ENCODE peak calls at places on chromosome 9, in nine cellular contexts. Q is ovary, H is stomach, X is IMR-90, D is tibial nerve, Y is transverse colon, F is uterus, E is heart left ventricle, I is A549. P is an unnamed sample.

GRCh38 chr9:92660266-92660665 is 9.7 kb downstream of the IPPK start:
- DNase-seq in Q (no peak), H (no peak), X (no peak), D (no peak), Y (no peak), F (no peak), E (no peak), I (no peak), P (no peak)

GRCh38 chr9:133943781-133944745 is 48.1 kb downstream of the VAV2 start:
- DNase-seq in Q (peak), H (no peak), X (peak), D (no peak), Y (no peak), F (no peak), E (no peak), I (no peak), P (no peak)

GRCh38 chr9:132806723-132807421 is 71.2 kb downstream of the AK8 start:
- DNase-seq in Q (no peak), H (no peak), X (no peak), D (no peak), Y (no peak), F (no peak), E (no peak), I (no peak), P (no peak)

GRCh38 chr9:93129691-93130500 is 4.2 kb downstream of the NINJ1 start:
- DNase-seq in Q (no peak), H (no peak), X (no peak), D (no peak), Y (peak), F (peak), E (no peak), I (no peak), P (no peak)

GRCh38 chr9:38284768-38285080 is 107.8 kb upstream of the ALDH1B1 start:
- DNase-seq in Q (no peak), H (no peak), X (no peak), D (no peak), Y (no peak), F (no peak), E (no peak), I (no peak), P (no peak)

GRCh38 chr9:133558191-133559126 is 24.0 kb downstream of the ADAMTSL2 start:
- DNase-seq in Q (no peak), H (no peak), X (peak), D (no peak), Y (no peak), F (peak), E (peak), I (peak), P (peak)

GRCh38 chr9:102974530-102974929 is 20.6 kb upstream of the CYLC2 start:
- DNase-seq in Q (no peak), H (no peak), X (no peak), D (no peak), Y (no peak), F (no peak), E (no peak), I (peak), P (no peak)

GRCh38 chr9:123309611-123310010 is 41.2 kb upstream of the STRBP start:
- DNase-seq in Q (no peak), H (no peak), X (no peak), D (no peak), Y (no peak), F (no peak), E (no peak), I (no peak), P (no peak)

GRCh38 chr9:130933114-130934046 is 5.7 kb downstream of the FIBCD1 start:
- DNase-seq in Q (no peak), H (no peak), X (peak), D (no peak), Y (no peak), F (no peak), E (no peak), I (no peak), P (no peak)

GRCh38 chr9:3903273-3903672 is 377.5 kb upstream of the RFX3 start:
- DNase-seq in Q (no peak), H (no peak), X (no peak), D (no peak), Y (peak), F (no peak), E (no peak), I (no peak), P (no peak)

GRCh38 chr9:97564291-97565175 is 63.1 kb downstream of the TMOD1 start:
- DNase-seq in Q (no peak), H (peak), X (peak), D (peak), Y (peak), F (peak), E (peak), I (peak), P (no peak)

GRCh38 chr9:69118656-69119055 is 55.4 kb upstream of the TJP2 start:
- DNase-seq in Q (no peak), H (no peak), X (no peak), D (no peak), Y (no peak), F (no peak), E (no peak), I (no peak), P (no peak)

GRCh38 chr9:108885643-108886348 is 23.7 kb downstream of the ACTL7A start:
- DNase-seq in Q (peak), H (no peak), X (peak), D (no peak), Y (peak), F (no peak), E (peak), I (peak), P (peak)

GRCh38 chr9:134944351-134944802 is 26.7 kb upstream of the FCN1 start:
- DNase-seq in Q (peak), H (no peak), X (no peak), D (no peak), Y (no peak), F (peak), E (peak), I (no peak), P (no peak)

GRCh38 chr9:94779101-94779500 is 52.6 kb downstream of the AOPEP start:
- DNase-seq in Q (no peak), H (no peak), X (no peak), D (no peak), Y (no peak), F (no peak), E (no peak), I (no peak), P (no peak)

GRCh38 chr9:127181315-127181580 is 58.8 kb upstream of the ANGPTL2 start:
- DNase-seq in Q (no peak), H (peak), X (no peak), D (no peak), Y (no peak), F (peak), E (peak), I (no peak), P (no peak)

GRCh38 chr9:2424564-2425153 is 196.9 kb upstream of the VLDLR start:
- DNase-seq in Q (peak), H (no peak), X (no peak), D (no peak), Y (no peak), F (no peak), E (peak), I (no peak), P (no peak)

GRCh38 chr9:33184947-33185346 is 17.8 kb upstream of the B4GALT1 start:
- DNase-seq in Q (no peak), H (peak), X (no peak), D (no peak), Y (no peak), F (no peak), E (no peak), I (no peak), P (no peak)
- TF ChIP-seq POLR2A in Q (no peak), H (no peak), X (no peak), D (no peak), Y (no peak), F (no peak), E (no peak), I (no peak), P (no peak)

GRCh38 chr9:88388886-88389617 is 808 bp downstream of the SPIN1 start:
- DNase-seq in Q (no peak), H (peak), X (peak), D (no peak), Y (peak), F (peak), E (no peak), I (peak), P (peak)
- TF ChIP-seq POLR2A in Q (peak), H (no peak), X (no peak), D (no peak), Y (peak), F (peak), E (no peak), I (no peak), P (peak)

GRCh38 chr9:35659340-35659739 is 1.2 kb downstream of the CCDC107 start:
- DNase-seq in Q (no peak), H (no peak), X (peak), D (no peak), Y (no peak), F (peak), E (no peak), I (no peak), P (no peak)

GRCh38 chr9:35664531-35665470 is at the start of gene ARHGEF39:
- DNase-seq in Q (peak), H (peak), X (peak), D (peak), Y (peak), F (peak), E (peak), I (peak), P (peak)

GRCh38 chr9:35660966-35661413 is 2.9 kb downstream of the CCDC107 start:
- DNase-seq in Q (no peak), H (peak), X (peak), D (no peak), Y (peak), F (peak), E (no peak), I (no peak), P (no peak)

GRCh38 chr9:35662437-35662836 is 2.6 kb downstream of the ARHGEF39 start:
- DNase-seq in Q (no peak), H (no peak), X (no peak), D (no peak), Y (no peak), F (no peak), E (no peak), I (no peak), P (no peak)

GRCh38 chr9:35661756-35662350 is 3.1 kb downstream of the ARHGEF39 start:
- DNase-seq in Q (no peak), H (no peak), X (no peak), D (no peak), Y (no peak), F (no peak), E (no peak), I (no peak), P (no peak)
- TF ChIP-seq POLR2A in Q (no peak), H (no peak), X (no peak), D (no peak), Y (no peak), F (no peak), E (no peak), I (no peak), P (no peak)

GRCh38 chr9:70478963-70479641 is 64.6 kb upstream of the KLF9 start:
- DNase-seq in Q (no peak), H (peak), X (peak), D (peak), Y (peak), F (peak), E (no peak), I (no peak), P (no peak)
- TF ChIP-seq POLR2A in Q (no peak), H (no peak), X (no peak), D (no peak), Y (peak), F (no peak), E (no peak), I (no peak), P (no peak)

GRCh38 chr9:91193658-91194391 is 167.9 kb downstream of the AUH start:
- DNase-seq in Q (peak), H (peak), X (peak), D (peak), Y (peak), F (peak), E (peak), I (peak), P (peak)
- TF ChIP-seq POLR2A in Q (peak), H (no peak), X (peak), D (no peak), Y (peak), F (peak), E (no peak), I (no peak), P (no peak)

GRCh38 chr9:26946753-26947727 is at the start of gene PLAA:
- DNase-seq in Q (peak), H (peak), X (peak), D (peak), Y (peak), F (peak), E (peak), I (peak), P (peak)
- TF ChIP-seq POLR2A in Q (peak), H (no peak), X (peak), D (no peak), Y (peak), F (peak), E (no peak), I (no peak), P (peak)